ENCODE peak calls at places on chromosomes 13 and 19, in four cellular contexts. Y is fibroblast of mammary gland, F is fibroblast of pulmonary artery, X is nephron progenitor cell. R is an unnamed sample.

GRCh38 chr13:32334676-32335075 is 19.4 kb downstream of the BRCA2 start:
- DNase-seq in Y (peak; percentile 6), F (peak; percentile 39), X (no peak), R (no peak)

GRCh38 chr19:18802354-18802753 is 11.2 kb upstream of the COMP start:
- DNase-seq in Y (no peak), F (no peak), X (no peak), R (no peak)

GRCh38 chr19:31519216-31519615 is 170.0 kb upstream of the TSHZ3 start:
- DNase-seq in Y (no peak), F (no peak), X (no peak), R (no peak)

GRCh38 chr19:15398501-15399233 is 19.1 kb upstream of the AKAP8 start:
- DNase-seq in Y (no peak), F (no peak), X (no peak), R (no peak)

GRCh38 chr13:112354330-112355273 is 21.6 kb upstream of the SPACA7 start:
- DNase-seq in Y (no peak), F (no peak), X (no peak), R (no peak)

GRCh38 chr19:10826846-10827245 is 9.2 kb downstream of the TMED1 start:
- DNase-seq in Y (no peak), F (no peak), X (no peak), R (no peak)

GRCh38 chr19:47002106-47002766 is 17.4 kb upstream of the NPAS1 start:
- DNase-seq in Y (no peak), F (no peak), X (no peak), R (no peak)

GRCh38 chr19:14088634-14089411 is 1.7 kb downstream of the SAMD1 start:
- DNase-seq in Y (no peak), F (no peak), X (no peak), R (no peak)

GRCh38 chr19:10803252-10803651 is 32.8 kb downstream of the TMED1 start:
- DNase-seq in Y (no peak), F (no peak), X (no peak), R (no peak)

GRCh38 chr13:111458001-111458531 is 137.6 kb downstream of the TEX29 start:
- DNase-seq in Y (no peak), F (no peak), X (no peak), R (no peak)

GRCh38 chr13:76289558-76289957 is 596.6 kb downstream of the KCTD12 start:
- DNase-seq in Y (peak; percentile 9), F (no peak), X (no peak), R (no peak)

GRCh38 chr19:5036733-5037681 is 68.1 kb downstream of the KDM4B start:
- DNase-seq in Y (no peak), F (peak; percentile 54), X (no peak), R (peak; percentile 78)

GRCh38 chr13:73782781-73783180 is 351.4 kb downstream of the KLF12 start:
- DNase-seq in Y (no peak), F (no peak), X (no peak), R (peak; percentile 64)

GRCh38 chr19:18109731-18110671 is 12.4 kb downstream of the MAST3 start:
- DNase-seq in Y (no peak), F (no peak), X (peak; percentile 73), R (no peak)

GRCh38 chr13:29905845-29906244 is 55.4 kb upstream of the UBL3 start:
- DNase-seq in Y (peak; percentile 68), F (peak; percentile 57), X (no peak), R (peak; percentile 66)

GRCh38 chr13:46893820-46894533 is 2.9 kb downstream of the HTR2A start:
- DNase-seq in Y (peak; percentile 55), F (peak; percentile 49), X (peak; percentile 85), R (no peak)

GRCh38 chr13:109784590-109785140 is 1.7 kb downstream of the IRS2 start:
- DNase-seq in Y (peak; percentile 59), F (peak; percentile 77), X (peak; percentile 93), R (peak; percentile 40)

GRCh38 chr19:11242864-11243797 is 3.7 kb downstream of the ANGPTL8 start:
- DNase-seq in Y (peak; percentile 72), F (peak; percentile 80), X (peak; percentile 100), R (peak; percentile 41)

GRCh38 chr19:29715695-29716581 is 877 bp upstream of the C19orf12 start:
- DNase-seq in Y (peak; percentile 46), F (peak; percentile 11), X (no peak), R (no peak)

GRCh38 chr13:114105351-114106225 is 26.8 kb downstream of the RASA3 start:
- DNase-seq in Y (no peak), F (no peak), X (no peak), R (no peak)

GRCh38 chr19:18009412-18010066 is 1.6 kb downstream of the ARRDC2 start:
- DNase-seq in Y (peak; percentile 33), F (no peak), X (no peak), R (peak; percentile 17)

GRCh38 chr19:51366999-51367564 is 894 bp upstream of the ETFB start:
- DNase-seq in Y (no peak), F (no peak), X (peak; percentile 43), R (no peak)

GRCh38 chr19:48627211-48627864 is 8.0 kb downstream of the SPHK2 start:
- DNase-seq in Y (no peak), F (no peak), X (no peak), R (no peak)

GRCh38 chr19:6138066-6138465 is 2.6 kb downstream of the ACSBG2 start:
- DNase-seq in Y (peak; percentile 22), F (no peak), X (no peak), R (no peak)

GRCh38 chr13:106468207-106468606 is 67.3 kb downstream of the EFNB2 start:
- DNase-seq in Y (no peak), F (no peak), X (no peak), R (no peak)

GRCh38 chr13:54627973-54628372 is 1599.4 kb downstream of the OLFM4 start:
- DNase-seq in Y (no peak), F (no peak), X (no peak), R (no peak)

GRCh38 chr19:40800997-40801377 is 2.0 kb downstream of the EGLN2 start:
- DNase-seq in Y (no peak), F (no peak), X (no peak), R (no peak)

GRCh38 chr13:50065712-50066111 is 50.5 kb downstream of the KCNRG start:
- DNase-seq in Y (no peak), F (no peak), X (no peak), R (no peak)

GRCh38 chr19:1470864-1471513 is 8.0 kb downstream of the C19orf25 start:
- DNase-seq in Y (no peak), F (no peak), X (peak; percentile 61), R (no peak)

GRCh38 chr13:76879211-76879875 is 6.9 kb downstream of the KCTD12 start:
- DNase-seq in Y (peak; percentile 86), F (peak; percentile 96), X (no peak), R (peak; percentile 64)

GRCh38 chr19:8399681-8400188 is 9.6 kb downstream of the RAB11B start:
- DNase-seq in Y (no peak), F (no peak), X (no peak), R (no peak)

GRCh38 chr13:77316430-77316829 is 10.5 kb downstream of the MYCBP2 start:
- DNase-seq in Y (no peak), F (no peak), X (no peak), R (no peak)

GRCh38 chr19:55866521-55866920 is 30.2 kb downstream of the NLRP4 start:
- DNase-seq in Y (no peak), F (no peak), X (no peak), R (no peak)

GRCh38 chr19:15913384-15913783 is 15.5 kb upstream of the CYP4F2 start:
- DNase-seq in Y (no peak), F (no peak), X (no peak), R (no peak)

GRCh38 chr19:6516018-6516658 is 14.0 kb upstream of the TUBB4A start:
- DNase-seq in Y (peak; percentile 82), F (peak; percentile 93), X (peak; percentile 97), R (peak; percentile 88)

GRCh38 chr19:1837625-1838105 is 10.6 kb downstream of the REXO1 start:
- DNase-seq in Y (peak; percentile 30), F (peak; percentile 32), X (peak; percentile 87), R (no peak)

GRCh38 chr19:40716031-40716654 is 543 bp downstream of the COQ8B start:
- DNase-seq in Y (peak; percentile 97), F (no peak), X (no peak), R (no peak)

GRCh38 chr19:38441660-38442348 is 8.3 kb downstream of the RYR1 start:
- DNase-seq in Y (no peak), F (peak; percentile 8), X (peak; percentile 35), R (no peak)
- TF ChIP-seq CTCF in Y (peak; percentile 2), F (no peak), X (no peak), R (no peak)

GRCh38 chr13:64993514-64994164 is 2236.5 kb downstream of the PCDH9 start:
- DNase-seq in Y (no peak), F (no peak), X (no peak), R (no peak)

GRCh38 chr13:64992314-64992713 is 2237.8 kb downstream of the PCDH9 start:
- DNase-seq in Y (no peak), F (no peak), X (no peak), R (peak; percentile 1)

GRCh38 chr13:64997438-64997837 is 2232.7 kb downstream of the PCDH9 start:
- DNase-seq in Y (no peak), F (no peak), X (no peak), R (no peak)
- TF ChIP-seq CTCF in Y (no peak), F (no peak), X (peak; percentile 7), R (no peak)

DNA sequence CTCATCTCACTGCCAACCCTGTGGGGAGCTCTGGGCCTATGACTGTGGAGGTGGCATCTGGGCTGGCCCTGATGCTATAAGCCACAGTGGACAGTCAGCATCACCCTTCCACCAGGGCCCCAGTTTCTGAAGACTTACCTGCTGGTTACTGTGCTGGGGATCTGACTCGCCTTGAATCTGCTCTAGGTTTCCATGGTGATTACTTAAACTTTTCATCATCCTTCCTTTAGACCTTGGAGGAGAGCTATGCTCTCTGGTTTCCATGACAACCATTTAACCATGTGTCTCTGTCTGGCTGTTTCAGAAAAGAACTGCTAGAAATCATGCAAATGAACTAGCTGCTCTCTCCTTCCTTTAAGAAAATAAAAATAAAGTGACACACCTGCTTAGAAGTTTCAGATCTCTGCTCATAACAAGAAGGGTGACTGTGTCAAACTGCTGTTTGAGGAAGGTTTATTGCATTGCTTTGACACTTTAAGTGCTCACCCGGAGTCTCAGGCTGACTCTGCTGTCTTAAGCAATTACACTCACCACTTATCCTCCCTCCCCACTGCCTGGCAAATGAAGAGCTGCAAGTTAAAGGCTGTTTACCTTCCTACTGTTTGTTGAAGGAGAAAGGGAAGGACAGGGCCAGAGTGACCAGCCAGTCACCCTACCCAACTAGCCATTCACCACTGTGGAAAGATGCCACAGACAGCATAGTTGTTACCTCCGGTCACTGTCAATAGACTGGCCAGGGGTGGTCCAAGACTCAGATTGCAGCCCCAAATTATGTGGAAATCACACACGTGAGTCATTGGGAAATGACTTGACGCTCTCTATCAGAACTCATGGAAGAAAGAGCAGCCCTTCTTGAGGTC is 87.6 kb downstream of the HSPH1 start:
- DNase-seq in Y (peak; percentile 57), F (peak; percentile 51), X (no peak), R (peak; percentile 25)
- TF ChIP-seq CTCF in Y (no peak), F (no peak), X (no peak), R (no peak)

GRCh38 chr19:38849746-38850230 is at the start of gene HNRNPL:
- DNase-seq in Y (no peak), F (no peak), X (peak; percentile 99), R (no peak)
- TF ChIP-seq CTCF in Y (no peak), F (peak; percentile 27), X (peak; percentile 12), R (no peak)

GRCh38 chr19:43596842-43597461 is 557 bp downstream of the ZNF576 start:
- DNase-seq in Y (no peak), F (no peak), X (no peak), R (no peak)

GRCh38 chr19:43594081-43594697 is 1.7 kb downstream of the IRGQ start:
- DNase-seq in Y (no peak), F (no peak), X (no peak), R (no peak)

GRCh38 chr19:43595999-43596841 is at the start of the genes IRGQ and ZNF576:
- DNase-seq in Y (peak; percentile 99), F (peak; percentile 100), X (peak; percentile 100), R (peak; percentile 92)

GRCh38 chr19:43594710-43595604 is 977 bp downstream of the IRGQ start:
- DNase-seq in Y (peak; percentile 65), F (peak; percentile 76), X (peak; percentile 66), R (peak; percentile 33)

GRCh38 chr19:43595605-43595998 is 332 bp downstream of the IRGQ start:
- DNase-seq in Y (no peak), F (no peak), X (no peak), R (no peak)
- TF ChIP-seq CTCF in Y (no peak), F (no peak), X (no peak), R (no peak)